ENCODE peak calls at places on chromosomes 13 and 19, in five cellular contexts. P is stimulated activated CD8-positive, alpha-beta memory T cell treated with anti-CD3 and anti-CD28 coated beads, Interleukin-7, amount 100 ng/mL, for 24 hours; I is A549; Y is fibroblast of mammary gland; J is kidney glomerular epithelial cell. C is an unnamed sample.

GRCh38 chr19:46513461-46514236 is 18.0 kb upstream of the PNMA8B start:
- DNase-seq in P (peak; percentile 80), I (peak; percentile 88), Y (peak; percentile 70), J (peak; percentile 50), C (peak; percentile 87)

GRCh38 chr19:1295169-1296012 is 9.7 kb downstream of the EFNA2 start:
- DNase-seq in P (no peak), I (no peak), Y (no peak), J (no peak), C (no peak)

GRCh38 chr19:10543420-10544241 is at the start of gene ATG4D:
- DNase-seq in P (no peak), I (peak; percentile 88), Y (peak; percentile 51), J (peak; percentile 44), C (peak; percentile 95)

GRCh38 chr13:24161980-24162517 is 1.5 kb downstream of the SPATA13 start:
- DNase-seq in P (no peak), I (no peak), Y (no peak), J (no peak), C (no peak)

GRCh38 chr19:3159565-3159964 is 19.0 kb upstream of the S1PR4 start:
- DNase-seq in P (no peak), I (no peak), Y (no peak), J (no peak), C (no peak)

GRCh38 chr13:109764045-109764444 is 22.3 kb downstream of the IRS2 start:
- DNase-seq in P (no peak), I (no peak), Y (no peak), J (no peak), C (no peak)

GRCh38 chr19:8252922-8253589 is 43.9 kb downstream of the CERS4 start:
- DNase-seq in P (peak; percentile 76), I (peak; percentile 74), Y (peak; percentile 73), J (peak; percentile 63), C (peak; percentile 90)

GRCh38 chr19:48539503-48540096 is 12.4 kb upstream of the SULT2B1 start:
- DNase-seq in P (no peak), I (peak; percentile 69), Y (peak; percentile 79), J (no peak), C (no peak)

GRCh38 chr19:6032827-6033226 is 54.9 kb upstream of the RANBP3 start:
- DNase-seq in P (no peak), I (no peak), Y (no peak), J (no peak), C (no peak)

GRCh38 chr19:8240274-8241229 is 31.4 kb downstream of the CERS4 start:
- DNase-seq in P (peak; percentile 20), I (no peak), Y (peak; percentile 93), J (peak; percentile 79), C (peak; percentile 99)

GRCh38 chr19:54172764-54173699 is at the start of gene TMC4:
- DNase-seq in P (no peak), I (no peak), Y (peak; percentile 35), J (no peak), C (no peak)